ENCODE peak calls at places on chromosomes 3 and 15, in four cellular contexts. One of them, this sample, is unnamed.
A peak's percentile ranks its signal among the peaks of the same experiment; 100 is the strongest.

GRCh38 chr3:196236169-196236568 is 19.8 kb downstream of the SLC51A start:
- DNase-seq in endothelial cell: no peak
- DNase-seq in AG09319: no peak
- DNase-seq in neural crest cell: no peak
- DNase-seq in this sample: no peak

GRCh38 chr3:4948395-4948794 is 30.8 kb upstream of the BHLHE40 start:
- DNase-seq in endothelial cell: no peak
- DNase-seq in AG09319: no peak
- DNase-seq in neural crest cell: no peak
- DNase-seq in this sample: no peak

GRCh38 chr3:131582438-131582837 is 79.7 kb upstream of the MRPL3 start:
- DNase-seq in endothelial cell: no peak
- DNase-seq in AG09319: no peak
- DNase-seq in neural crest cell: no peak
- DNase-seq in this sample: no peak

GRCh38 chr3:142976621-142977398 is 13.3 kb upstream of the PAQR9 start:
- DNase-seq in endothelial cell: no peak
- DNase-seq in AG09319: peak; percentile 77
- DNase-seq in neural crest cell: peak; percentile 18
- DNase-seq in this sample: no peak

GRCh38 chr3:123090700-123091585 is 24.1 kb downstream of the PDIA5 start:
- DNase-seq in endothelial cell: no peak
- DNase-seq in AG09319: no peak
- DNase-seq in neural crest cell: no peak
- DNase-seq in this sample: no peak

GRCh38 chr3:169041677-169042171 is 621.8 kb downstream of the MECOM start:
- DNase-seq in endothelial cell: no peak
- DNase-seq in AG09319: peak; percentile 28
- DNase-seq in neural crest cell: no peak
- DNase-seq in this sample: no peak

GRCh38 chr3:99468918-99469317 is 169.5 kb upstream of the COL8A1 start:
- DNase-seq in endothelial cell: no peak
- DNase-seq in AG09319: no peak
- DNase-seq in neural crest cell: no peak
- DNase-seq in this sample: no peak

GRCh38 chr3:69081583-69082262 is 1.6 kb upstream of the UBA3 start:
- DNase-seq in endothelial cell: no peak
- DNase-seq in AG09319: no peak
- DNase-seq in neural crest cell: no peak
- DNase-seq in this sample: no peak

GRCh38 chr15:69403611-69404010 is 10.5 kb upstream of the KIF23 start:
- DNase-seq in endothelial cell: no peak
- DNase-seq in AG09319: peak; percentile 48
- DNase-seq in neural crest cell: no peak
- DNase-seq in this sample: no peak

GRCh38 chr3:139236336-139236735 is 107.5 kb upstream of the MRPS22 start:
- DNase-seq in endothelial cell: no peak
- DNase-seq in AG09319: no peak
- DNase-seq in neural crest cell: no peak
- DNase-seq in this sample: no peak

GRCh38 chr3:139238281-139239030 is 105.4 kb upstream of the MRPS22 start:
- DNase-seq in endothelial cell: no peak
- DNase-seq in AG09319: no peak
- DNase-seq in neural crest cell: no peak
- DNase-seq in this sample: no peak

GRCh38 chr3:139241783-139242182 is 102.0 kb upstream of the MRPS22 start:
- DNase-seq in endothelial cell: no peak
- DNase-seq in AG09319: no peak
- DNase-seq in neural crest cell: no peak
- DNase-seq in this sample: no peak
- TF ChIP-seq CTCF in endothelial cell: peak; percentile 36
- TF ChIP-seq CTCF in AG09319: peak; percentile 5
- TF ChIP-seq CTCF in neural crest cell: peak; percentile 26
- TF ChIP-seq CTCF in this sample: no peak

GRCh38 chr15:73246898-73247297 is 121.9 kb downstream of the HCN4 start:
- DNase-seq in endothelial cell: no peak
- DNase-seq in AG09319: no peak
- DNase-seq in neural crest cell: no peak
- DNase-seq in this sample: no peak

GRCh38 chr15:73246411-73246810 is 122.3 kb downstream of the HCN4 start:
- DNase-seq in endothelial cell: no peak
- DNase-seq in AG09319: no peak
- DNase-seq in neural crest cell: no peak
- DNase-seq in this sample: no peak

GRCh38 chr15:73240864-73241499 is 127.8 kb downstream of the HCN4 start:
- DNase-seq in endothelial cell: peak; percentile 79
- DNase-seq in AG09319: peak; percentile 27
- DNase-seq in neural crest cell: peak; percentile 77
- DNase-seq in this sample: peak; percentile 79

GRCh38 chr15:73239564-73240208 is 129.1 kb downstream of the HCN4 start:
- DNase-seq in endothelial cell: no peak
- DNase-seq in AG09319: no peak
- DNase-seq in neural crest cell: no peak
- DNase-seq in this sample: no peak

GRCh38 chr15:73244333-73244732 is 124.4 kb downstream of the HCN4 start:
- DNase-seq in endothelial cell: no peak
- DNase-seq in AG09319: no peak
- DNase-seq in neural crest cell: no peak
- DNase-seq in this sample: no peak
- TF ChIP-seq CTCF in endothelial cell: no peak
- TF ChIP-seq CTCF in AG09319: no peak
- TF ChIP-seq CTCF in neural crest cell: peak; percentile 53
- TF ChIP-seq CTCF in this sample: no peak

GRCh38 chr3:48445277-48445882 is 1.2 kb upstream of the ATRIP start:
- DNase-seq in endothelial cell: no peak
- DNase-seq in AG09319: no peak
- DNase-seq in neural crest cell: no peak
- DNase-seq in this sample: no peak

GRCh38 chr3:48446043-48446424 is 503 bp upstream of the ATRIP start:
- DNase-seq in endothelial cell: no peak
- DNase-seq in AG09319: no peak
- DNase-seq in neural crest cell: no peak
- DNase-seq in this sample: no peak

GRCh38 chr3:48451270-48451669 is 4.7 kb downstream of the ATRIP start:
- DNase-seq in endothelial cell: no peak
- DNase-seq in AG09319: no peak
- DNase-seq in neural crest cell: no peak
- DNase-seq in this sample: no peak

GRCh38 chr3:48441940-48442339 is 1.9 kb downstream of the TMA7 start:
- DNase-seq in endothelial cell: no peak
- DNase-seq in AG09319: no peak
- DNase-seq in neural crest cell: no peak
- DNase-seq in this sample: no peak

DNA sequence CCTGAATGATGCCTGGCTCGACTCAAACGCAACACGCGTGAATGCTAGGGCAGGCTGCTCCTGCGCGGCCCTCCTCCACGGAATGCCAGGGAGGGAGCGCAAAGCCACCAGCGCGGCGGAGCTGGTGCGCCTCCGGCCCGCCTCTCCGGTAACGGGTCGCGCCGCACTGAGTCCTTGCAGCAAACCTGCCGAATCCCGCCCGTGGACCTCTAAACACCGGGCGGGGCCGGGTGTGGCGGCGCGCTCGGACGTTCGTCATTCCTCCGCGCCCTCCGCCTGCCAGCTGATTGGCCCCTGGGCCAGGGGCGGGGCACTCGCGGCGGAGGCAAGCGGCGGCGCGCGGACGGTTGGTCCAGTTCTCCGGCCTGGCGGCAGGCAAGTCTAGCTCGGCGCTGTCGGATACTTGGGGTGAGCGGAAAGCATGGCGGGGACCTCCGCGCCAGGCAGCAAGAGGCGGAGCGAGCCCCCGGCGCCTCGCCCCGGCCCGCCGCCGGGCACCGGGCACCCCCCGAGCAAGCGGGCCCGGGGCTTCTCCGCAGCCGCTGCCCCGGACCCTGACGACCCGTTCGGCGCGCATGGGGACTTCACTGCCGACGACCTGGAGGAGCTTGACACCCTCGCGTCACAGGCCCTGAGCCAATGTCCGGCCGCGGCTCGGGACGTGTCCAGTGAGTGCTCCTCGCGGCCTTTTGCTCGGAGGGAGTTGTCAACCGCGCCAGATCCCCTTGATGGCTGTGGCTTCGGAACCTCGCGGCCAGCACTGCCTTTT is at the start of gene ATRIP:
- DNase-seq in endothelial cell: peak; percentile 90
- DNase-seq in AG09319: no peak
- DNase-seq in neural crest cell: peak; percentile 90
- DNase-seq in this sample: peak; percentile 94
- TF ChIP-seq CTCF in endothelial cell: no peak
- TF ChIP-seq CTCF in AG09319: no peak
- TF ChIP-seq CTCF in neural crest cell: no peak
- TF ChIP-seq CTCF in this sample: no peak

GRCh38 chr3:124281453-124282316 is 289.8 kb upstream of the ROPN1 start:
- DNase-seq in endothelial cell: no peak
- DNase-seq in AG09319: peak; percentile 8
- DNase-seq in neural crest cell: no peak
- DNase-seq in this sample: no peak
- TF ChIP-seq CTCF in endothelial cell: no peak
- TF ChIP-seq CTCF in AG09319: peak; percentile 70
- TF ChIP-seq CTCF in neural crest cell: peak; percentile 62
- TF ChIP-seq CTCF in this sample: peak; percentile 34

DNA sequence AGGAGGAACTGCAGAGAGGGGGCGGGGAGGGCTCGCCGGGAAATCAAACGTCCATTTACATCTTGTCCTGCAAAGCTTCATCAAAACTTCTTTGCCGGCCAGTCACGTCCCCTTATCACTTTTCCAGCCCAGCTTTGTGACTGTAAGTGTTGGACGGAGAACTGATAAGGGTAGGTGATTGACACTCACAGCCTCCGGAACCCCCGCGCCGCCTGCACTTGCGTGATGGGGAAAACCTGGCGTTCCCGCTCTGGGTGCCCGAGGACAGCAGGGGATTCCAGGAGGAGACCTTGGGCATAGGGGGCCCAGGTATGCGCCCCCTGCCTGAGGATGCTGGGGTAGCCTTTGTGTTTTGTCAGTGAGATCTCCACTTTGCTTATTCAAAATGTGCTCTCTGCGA is 72.8 kb upstream of the ANKRD34C start:
- DNase-seq in endothelial cell: peak; percentile 43
- DNase-seq in AG09319: no peak
- DNase-seq in neural crest cell: no peak
- DNase-seq in this sample: peak; percentile 58
- TF ChIP-seq CTCF in endothelial cell: no peak
- TF ChIP-seq CTCF in AG09319: no peak
- TF ChIP-seq CTCF in neural crest cell: peak; percentile 47
- TF ChIP-seq CTCF in this sample: peak; percentile 57